ENCODE peak calls at places on chromosomes 7 and 10, in ten cellular contexts. D, U, H, L, X, R, G, C, B and A are unnamed samples.

GRCh38 chr7:107201795-107202450 is 33.1 kb downstream of the HBP1 start:
- DNase-seq in L (no peak), U (peak), R (no peak), X (no peak), G (no peak), C (no peak), H (no peak), D (no peak), B (no peak), A (peak)

GRCh38 chr7:128912281-128912680 is 1.8 kb upstream of the KCP start:
- DNase-seq in L (no peak), X (no peak), B (no peak), H (peak), D (no peak), C (no peak), U (no peak), G (no peak), R (no peak), A (no peak)

GRCh38 chr7:156903232-156903909 is 10.4 kb upstream of the LMBR1 start:
- DNase-seq in R (no peak), C (no peak), X (no peak), L (no peak), B (no peak), G (no peak), H (no peak), D (no peak), U (no peak), A (no peak)

GRCh38 chr7:32212321-32212720 is 142.1 kb upstream of the PDE1C start:
- DNase-seq in U (no peak), H (peak), D (no peak), L (no peak), X (no peak), R (no peak), G (no peak), B (no peak), C (no peak), A (no peak)

GRCh38 chr10:31929986-31930675 is 1.5 kb upstream of the ARHGAP12 start:
- DNase-seq in G (no peak), D (no peak), U (no peak), L (no peak), B (no peak), C (no peak), X (no peak), R (peak), H (no peak), A (no peak)

GRCh38 chr10:80407836-80408197 is 534 bp upstream of the PRXL2A start:
- DNase-seq in G (peak), L (no peak), D (no peak), H (no peak), X (no peak), B (no peak), R (no peak), U (peak), C (no peak), A (no peak)

GRCh38 chr10:64091889-64092288 is 570.7 kb downstream of the REEP3 start:
- DNase-seq in G (no peak), R (no peak), C (peak), L (no peak), X (no peak), H (no peak), D (no peak), B (no peak), U (no peak), A (no peak)

GRCh38 chr7:101681170-101682007 is 52.3 kb upstream of the MYL10 start:
- DNase-seq in B (no peak), G (no peak), L (no peak), H (peak), D (peak), U (no peak), X (peak), R (no peak), C (no peak), A (no peak)

GRCh38 chr7:132680590-132680989 is 104.3 kb upstream of the PLXNA4 start:
- DNase-seq in R (no peak), U (no peak), C (no peak), L (no peak), B (no peak), H (no peak), G (no peak), X (no peak), D (no peak), A (no peak)

GRCh38 chr7:13144622-13145021 is 457.2 kb downstream of the ARL4A start:
- DNase-seq in H (no peak), L (no peak), G (no peak), C (no peak), R (no peak), U (no peak), D (no peak), B (no peak), X (no peak), A (no peak)

GRCh38 chr7:2109936-2110585 is 122.7 kb downstream of the MAD1L1 start:
- DNase-seq in R (no peak), X (peak), C (no peak), H (no peak), B (no peak), D (no peak), G (peak), L (no peak), U (no peak), A (peak)

GRCh38 chr7:135320277-135320676 is 86.6 kb downstream of the STRA8 start:
- DNase-seq in U (no peak), X (no peak), H (no peak), G (no peak), C (no peak), B (no peak), L (no peak), R (no peak), D (peak), A (no peak)

GRCh38 chr7:156773966-156774365 is 119.0 kb downstream of the LMBR1 start:
- DNase-seq in U (no peak), D (no peak), H (no peak), C (no peak), G (no peak), L (no peak), X (no peak), R (no peak), B (no peak), A (no peak)

GRCh38 chr10:86481761-86482160 is 39.8 kb downstream of the WAPL start:
- DNase-seq in R (no peak), G (no peak), H (no peak), L (no peak), B (no peak), C (no peak), U (no peak), D (no peak), X (no peak), A (no peak)

GRCh38 chr7:90412458-90413184 is 9.4 kb downstream of the CLDN12 start:
- DNase-seq in D (no peak), X (no peak), L (no peak), U (no peak), C (no peak), H (no peak), G (no peak), B (no peak), R (no peak), A (no peak)

GRCh38 chr10:44925811-44926760 is 14.9 kb downstream of the TMEM72 start:
- DNase-seq in L (no peak), R (no peak), B (no peak), G (no peak), X (no peak), D (no peak), C (no peak), H (peak), U (no peak), A (no peak)

GRCh38 chr7:11206131-11206921 is 232.7 kb downstream of the PHF14 start:
- DNase-seq in B (no peak), G (no peak), C (no peak), H (no peak), X (no peak), D (no peak), L (no peak), U (no peak), R (no peak), A (no peak)

GRCh38 chr10:60182691-60183090 is 207.0 kb downstream of the ANK3 start:
- DNase-seq in C (no peak), R (no peak), X (no peak), U (no peak), H (no peak), L (no peak), B (no peak), G (no peak), D (no peak), A (no peak)

GRCh38 chr10:86599041-86599440 is 55.3 kb upstream of the OPN4 start:
- DNase-seq in R (no peak), U (no peak), D (no peak), B (no peak), X (no peak), L (no peak), G (no peak), H (peak), C (no peak), A (no peak)

GRCh38 chr10:23918839-23919238 is 290.1 kb upstream of the KIAA1217 start:
- DNase-seq in X (no peak), G (no peak), H (no peak), D (no peak), B (no peak), R (no peak), L (no peak), U (no peak), C (no peak), A (no peak)

GRCh38 chr7:47371733-47372368 is 210.1 kb downstream of the TNS3 start:
- DNase-seq in G (no peak), R (no peak), U (no peak), C (peak), B (no peak), D (peak), X (peak), L (no peak), H (no peak), A (no peak)

GRCh38 chr7:87993269-87993668 is 59.2 kb downstream of the ADAM22 start:
- DNase-seq in X (no peak), R (no peak), H (no peak), B (no peak), C (no peak), D (no peak), U (no peak), L (no peak), G (no peak), A (no peak)

GRCh38 chr10:30387646-30388243 is 38.7 kb upstream of the MTPAP start:
- DNase-seq in D (no peak), L (no peak), B (no peak), X (no peak), H (no peak), G (no peak), R (no peak), C (no peak), U (no peak), A (no peak)

GRCh38 chr7:130814753-130815152 is 80.7 kb upstream of the KLF14 start:
- DNase-seq in B (no peak), U (no peak), L (no peak), H (no peak), R (no peak), G (no peak), X (no peak), C (no peak), D (no peak), A (no peak)

GRCh38 chr10:122525788-122526187 is 34.8 kb upstream of the DMBT1 start:
- DNase-seq in L (no peak), R (no peak), B (no peak), G (no peak), D (no peak), X (no peak), U (no peak), H (no peak), C (no peak), A (no peak)

GRCh38 chr7:30470783-30471182 is 7.8 kb downstream of the NOD1 start:
- DNase-seq in R (no peak), G (no peak), U (no peak), L (no peak), B (no peak), C (no peak), H (no peak), D (no peak), X (no peak), A (no peak)

GRCh38 chr10:3897156-3897555 is 112.1 kb upstream of the KLF6 start:
- DNase-seq in B (no peak), C (no peak), G (no peak), U (no peak), X (no peak), H (no peak), D (no peak), R (no peak), L (no peak), A (no peak)

GRCh38 chr10:72756674-72757385 is 64.9 kb downstream of the MCU start:
- DNase-seq in R (no peak), H (no peak), L (no peak), G (no peak), C (no peak), U (no peak), X (no peak), B (no peak), D (no peak), A (no peak)

GRCh38 chr7:47978790-47979144 is 648 bp downstream of the HUS1 start:
- DNase-seq in H (no peak), R (no peak), C (no peak), B (no peak), X (no peak), D (no peak), G (no peak), L (no peak), U (no peak), A (no peak)

GRCh38 chr10:86303626-86304025 is 63.0 kb downstream of the GRID1 start:
- DNase-seq in U (no peak), L (no peak), H (peak), G (no peak), D (no peak), X (no peak), C (no peak), B (no peak), R (no peak), A (no peak)

GRCh38 chr10:84059526-84059925 is 79.8 kb upstream of the GHITM start:
- DNase-seq in R (no peak), G (no peak), B (no peak), L (no peak), X (no peak), C (no peak), D (no peak), U (no peak), H (no peak), A (no peak)

GRCh38 chr7:131284702-131285419 is 42.8 kb upstream of the MKLN1 start:
- DNase-seq in B (no peak), X (no peak), H (peak), C (peak), D (peak), U (no peak), R (no peak), L (no peak), G (no peak), A (no peak)

GRCh38 chr10:102777696-102778530 is 34.2 kb downstream of the WBP1L start:
- DNase-seq in U (no peak), B (no peak), H (no peak), R (no peak), X (no peak), L (no peak), G (no peak), C (no peak), D (no peak), A (no peak)

GRCh38 chr7:128954150-128954549 is 16.4 kb downstream of the IRF5 start:
- DNase-seq in G (no peak), R (no peak), B (no peak), X (no peak), H (no peak), U (no peak), L (no peak), C (no peak), D (no peak), A (no peak)

GRCh38 chr7:2404714-2405119 is 1.3 kb downstream of the CHST12 start:
- DNase-seq in X (no peak), C (no peak), D (no peak), H (no peak), R (no peak), L (no peak), U (no peak), B (no peak), G (no peak), A (no peak)

GRCh38 chr10:49296382-49296781 is 2.6 kb upstream of the C10orf71 start:
- DNase-seq in H (no peak), G (no peak), X (no peak), B (no peak), C (no peak), D (no peak), R (no peak), U (no peak), L (no peak), A (no peak)

GRCh38 chr10:99375444-99375843 is 46.3 kb downstream of the CNNM1 start:
- DNase-seq in G (no peak), H (no peak), C (no peak), D (no peak), X (no peak), B (no peak), R (no peak), L (no peak), U (no peak), A (no peak)

GRCh38 chr7:46603780-46604725 is 683.0 kb upstream of the IGFBP3 start:
- DNase-seq in L (no peak), U (no peak), R (no peak), G (no peak), B (no peak), X (no peak), H (peak), D (no peak), C (no peak), A (no peak)